ENCODE peak calls at places on chromosomes 6 and 20, in five cellular contexts. B, M, K, S and U are unnamed samples.

GRCh38 chr20:54984104-54984448 is 508.7 kb downstream of the DOK5 start:
- DNase-seq in M (no peak), S (no peak), K (no peak), B (no peak), U (no peak)

GRCh38 chr6:47698342-47698787 is at the start of gene ADGRF4:
- DNase-seq in S (peak), B (no peak), K (no peak), M (peak), U (peak)

GRCh38 chr6:20364327-20364726 is 37.4 kb upstream of the E2F3 start:
- DNase-seq in S (no peak), K (no peak), B (no peak), M (no peak), U (no peak)

GRCh38 chr6:157966990-157967389 is 14.7 kb upstream of the SYNJ2 start:
- DNase-seq in K (peak), S (no peak), B (no peak), M (no peak), U (no peak)

GRCh38 chr6:154187714-154188113 is 148.7 kb downstream of the OPRM1 start:
- DNase-seq in M (no peak), K (no peak), S (no peak), B (no peak), U (no peak)

GRCh38 chr6:89035252-89036106 is 45.1 kb upstream of the PNRC1 start:
- DNase-seq in B (no peak), K (no peak), S (peak), M (peak), U (peak)

GRCh38 chr6:26388014-26388413 is 5.1 kb downstream of the BTN2A2 start:
- DNase-seq in M (peak), S (no peak), B (no peak), K (no peak), U (no peak)

GRCh38 chr6:137341721-137342195 is 122.6 kb upstream of the IFNGR1 start:
- DNase-seq in K (peak), B (peak), S (peak), M (no peak), U (no peak)

GRCh38 chr6:11396860-11397259 is 140.7 kb upstream of the TMEM170B start:
- DNase-seq in M (no peak), S (no peak), K (no peak), B (no peak), U (no peak)

GRCh38 chr6:156943816-156944215 is 166.6 kb downstream of the ARID1B start:
- DNase-seq in S (no peak), M (no peak), B (no peak), K (no peak), U (no peak)

GRCh38 chr6:143772110-143772509 is 71.0 kb upstream of the LTV1 start:
- DNase-seq in M (no peak), S (no peak), K (no peak), B (no peak), U (no peak)

GRCh38 chr6:78670802-78671201 is 196.5 kb upstream of the IRAK1BP1 start:
- DNase-seq in B (no peak), M (no peak), S (no peak), K (no peak), U (no peak)

GRCh38 chr20:57190536-57191265 is 75.7 kb downstream of the BMP7 start:
- DNase-seq in K (no peak), S (no peak), B (no peak), M (no peak), U (no peak)

GRCh38 chr6:157528931-157529653 is 148.1 kb downstream of the ZDHHC14 start:
- DNase-seq in K (no peak), M (peak), B (no peak), S (no peak), U (peak)

GRCh38 chr20:50724851-50725721 is 6.3 kb upstream of the PARD6B start:
- DNase-seq in B (peak), K (no peak), M (peak), S (peak), U (peak)

GRCh38 chr6:77467038-77467437 is 3.7 kb upstream of the HTR1B start:
- DNase-seq in M (no peak), B (no peak), S (no peak), K (no peak), U (no peak)

GRCh38 chr20:5377484-5377883 is 60.7 kb upstream of the PROKR2 start:
- DNase-seq in M (no peak), K (no peak), S (no peak), B (no peak), U (no peak)

GRCh38 chr6:3230275-3231212 is 3.1 kb upstream of the TUBB2B start:
- DNase-seq in M (peak), S (no peak), B (peak), K (peak), U (no peak)

GRCh38 chr6:168420706-168421105 is 20.3 kb upstream of the SMOC2 start:
- DNase-seq in M (no peak), B (no peak), K (no peak), S (no peak), U (no peak)

GRCh38 chr6:11711644-11711993 is 67.0 kb downstream of the ADTRP start:
- DNase-seq in S (no peak), M (no peak), B (no peak), K (no peak), U (no peak)

GRCh38 chr20:8967641-8968245 is 101.1 kb upstream of the PLCB4 start:
- DNase-seq in M (no peak), B (no peak), K (no peak), S (no peak), U (no peak)

GRCh38 chr6:82196159-82196558 is 51.4 kb downstream of the IBTK start:
- DNase-seq in S (no peak), B (no peak), K (no peak), M (no peak), U (no peak)

GRCh38 chr20:19726126-19726525 is 31.9 kb upstream of the RIN2 start:
- DNase-seq in M (peak), K (no peak), S (no peak), B (no peak), U (peak)

GRCh38 chr6:162198925-162199324 is 528.6 kb downstream of the PRKN start:
- DNase-seq in M (no peak), S (no peak), B (no peak), K (no peak), U (no peak)

GRCh38 chr6:24740861-24741260 is 21.9 kb upstream of the C6orf62 start:
- DNase-seq in M (peak), B (no peak), K (no peak), S (no peak), U (no peak)